ENCODE peak calls at places on chromosomes 1 and 21, in four cellular contexts. M is psoas muscle, B is IMR-90, D is lower lobe of right lung. P is an unnamed sample.

GRCh38 chr1:10338047-10338446 is 60.8 kb upstream of the PGD start:
- DNase-seq in D (no peak), B (peak; percentile 34), M (peak; percentile 27), P (no peak)

GRCh38 chr1:119784127-119784781 is 15.5 kb upstream of the HMGCS2 start:
- DNase-seq in D (peak; percentile 85), B (no peak), M (peak; percentile 72), P (no peak)

GRCh38 chr1:2414297-2414958 is 2.1 kb upstream of the PEX10 start:
- DNase-seq in D (peak; percentile 83), M (peak; percentile 76), B (peak; percentile 34), P (peak; percentile 61)

GRCh38 chr1:117760069-117760468 is 154.2 kb downstream of the TENT5C start:
- DNase-seq in M (no peak), B (no peak), D (no peak), P (no peak)

GRCh38 chr1:46315669-46316403 is 12.3 kb downstream of the UQCRH start:
- DNase-seq in D (no peak), M (no peak), B (peak; percentile 72), P (no peak)

GRCh38 chr1:109995536-109995935 is 11.0 kb downstream of the AHCYL1 start:
- DNase-seq in B (no peak), D (no peak), M (no peak), P (no peak)

GRCh38 chr1:177432897-177433296 is 262.1 kb downstream of the BRINP2 start:
- DNase-seq in D (no peak), B (peak; percentile 1), M (no peak), P (no peak)

GRCh38 chr1:172185206-172185605 is 235.3 kb upstream of the C1orf105 start:
- DNase-seq in M (no peak), D (no peak), B (peak; percentile 34), P (no peak)

GRCh38 chr1:230165526-230165925 is 98.5 kb downstream of the GALNT2 start:
- DNase-seq in M (no peak), D (no peak), B (no peak), P (no peak)

GRCh38 chr1:174968750-174969244 is 30.9 kb upstream of the CACYBP start:
- DNase-seq in D (no peak), M (no peak), B (peak; percentile 57), P (no peak)

GRCh38 chr1:226428348-226429050 is 20.6 kb upstream of the PARP1 start:
- DNase-seq in B (no peak), M (no peak), D (no peak), P (no peak)

GRCh38 chr1:185595835-185596667 is 138.1 kb upstream of the HMCN1 start:
- DNase-seq in D (no peak), B (peak; percentile 56), M (no peak), P (peak; percentile 9)

GRCh38 chr1:185534806-185535205 is 199.4 kb upstream of the HMCN1 start:
- DNase-seq in B (no peak), D (no peak), M (no peak), P (no peak)

GRCh38 chr1:58249729-58250586 is 296.6 kb downstream of the OMA1 start:
- DNase-seq in B (peak; percentile 11), D (no peak), M (no peak), P (no peak)

GRCh38 chr21:17667256-17667655 is 54.6 kb upstream of the BTG3 start:
- DNase-seq in M (no peak), B (no peak), D (no peak), P (no peak)

GRCh38 chr1:195981448-195982139 is 626.6 kb downstream of the KCNT2 start:
- DNase-seq in D (no peak), B (peak; percentile 45), M (no peak), P (no peak)

GRCh38 chr1:64766385-64766784 is 21.5 kb downstream of the RAVER2 start:
- DNase-seq in B (peak; percentile 7), D (no peak), M (no peak), P (no peak)

GRCh38 chr1:50183734-50184133 is 75.0 kb downstream of the ELAVL4 start:
- DNase-seq in D (no peak), B (no peak), M (no peak), P (no peak)

GRCh38 chr1:197441990-197442389 is 173.9 kb downstream of the CRB1 start:
- DNase-seq in B (peak; percentile 74), M (no peak), D (no peak), P (no peak)

GRCh38 chr1:38581396-38581795 is 278.2 kb downstream of the RRAGC start:
- DNase-seq in M (no peak), D (no peak), B (no peak), P (no peak)

GRCh38 chr1:99456536-99456935 is 189.4 kb upstream of the PALMD start:
- DNase-seq in D (no peak), B (peak; percentile 6), M (no peak), P (no peak)

GRCh38 chr1:47385020-47385419 is 31.1 kb upstream of the FOXE3 start:
- DNase-seq in B (no peak), D (no peak), M (no peak), P (no peak)

GRCh38 chr21:44994016-44994365 is 54.2 kb downstream of the SLX9 start:
- DNase-seq in D (peak; percentile 51), M (peak; percentile 80), B (no peak), P (no peak)

GRCh38 chr1:68175621-68176398 is 56.5 kb downstream of the WLS start:
- DNase-seq in D (no peak), M (no peak), B (peak; percentile 32), P (no peak)

GRCh38 chr1:195717651-195718050 is 890.6 kb downstream of the KCNT2 start:
- DNase-seq in D (no peak), M (no peak), B (peak; percentile 61), P (no peak)

GRCh38 chr1:34164510-34165381 is at the start of gene CSMD2:
- DNase-seq in M (peak; percentile 39), B (peak; percentile 23), D (no peak), P (no peak)

DNA sequence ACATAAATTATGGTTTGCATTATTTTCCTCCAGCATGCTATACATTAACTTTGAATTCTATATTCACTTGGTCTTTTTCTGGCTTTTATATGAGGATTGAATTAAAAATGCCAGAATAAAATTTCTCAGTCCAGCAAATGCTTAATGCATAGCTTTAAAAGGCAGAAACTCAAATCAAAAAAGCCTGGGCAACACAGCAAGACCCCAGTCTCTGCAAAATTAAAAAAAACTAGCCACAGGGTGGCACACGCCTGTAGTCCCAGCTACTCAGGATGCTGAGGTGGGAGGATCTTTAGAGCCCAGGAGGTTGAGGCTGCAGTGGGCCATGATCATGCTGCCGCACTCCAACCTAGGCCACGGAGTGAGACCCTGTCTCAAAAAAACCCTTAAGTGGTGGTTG is 19.8 kb downstream of the ATP1B1 start:
- DNase-seq in B (no peak), M (no peak), D (no peak), P (no peak)
- H3K4me1 ChIP-seq in B (no peaks in the 10 kb centered on the region), M (peaks cover 57% of the 10 kb centered on the region), D (peaks cover 9% of the 10 kb centered on the region), P (no peaks in the 10 kb centered on the region)

DNA sequence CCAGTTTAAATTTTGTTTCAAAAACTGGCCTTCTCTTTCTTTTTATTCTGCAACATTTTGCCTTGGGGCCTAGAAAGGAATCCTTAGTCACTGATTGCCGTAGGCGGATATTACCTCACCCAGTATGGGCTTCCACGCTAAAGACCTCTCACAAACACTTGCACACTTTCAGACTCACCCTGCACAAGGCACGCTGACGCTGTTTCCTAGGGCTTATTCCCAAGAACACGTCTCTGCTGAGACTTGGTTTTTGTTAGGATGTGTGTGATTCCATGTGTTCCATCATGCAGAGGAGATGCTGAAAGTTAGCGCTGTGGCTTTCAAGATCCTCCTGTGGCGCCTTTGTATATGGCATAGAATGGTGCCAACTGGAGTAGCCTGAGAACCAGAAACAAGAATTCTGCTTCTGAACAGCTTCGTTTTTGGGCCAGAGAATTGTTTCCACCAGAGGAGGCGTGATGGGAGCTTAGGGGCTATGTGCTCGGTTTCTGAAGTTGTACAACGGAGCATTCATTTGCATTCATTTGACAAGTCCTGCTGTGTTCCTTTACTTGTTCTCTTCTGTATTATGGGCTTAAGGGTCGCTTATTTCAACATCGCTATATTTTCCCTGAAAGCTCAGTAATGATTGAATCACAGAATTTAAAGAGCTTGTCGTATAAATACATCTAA is 297.0 kb downstream of the DISC1 start:
- DNase-seq in B (peak; percentile 47), D (no peak), M (no peak), P (no peak)
- H3K27ac ChIP-seq in B (no peak overlapping the region), D (no peak overlapping the region), M (no peak overlapping the region), P (no peak overlapping the region)

GRCh38 chr1:179798213-179798863 is 55.2 kb downstream of the FAM163A start:
- DNase-seq in B (no peak), D (no peak), M (no peak), P (no peak)
- H3K27me3 ChIP-seq in B (peaks cover 62% of the 10 kb centered on the region), D (no peaks in the 10 kb centered on the region), M (no peaks in the 10 kb centered on the region), P (no peaks in the 10 kb centered on the region)

GRCh38 chr1:44719318-44719717 is 11.7 kb downstream of the RNU5D-1 start:
- DNase-seq in B (no peak), D (no peak), M (no peak), P (no peak)

GRCh38 chr1:44717196-44717595 is 13.8 kb downstream of the RNU5D-1 start:
- DNase-seq in D (no peak), B (no peak), M (no peak), P (no peak)

GRCh38 chr1:44720281-44720680 is 10.7 kb downstream of the RNU5D-1 start:
- DNase-seq in M (no peak), B (no peak), D (no peak), P (no peak)

GRCh38 chr1:44714944-44715571 is 15.9 kb downstream of the RNU5D-1 start:
- DNase-seq in B (peak; percentile 73), M (peak; percentile 43), D (peak; percentile 57), P (peak; percentile 55)

GRCh38 chr1:44717653-44718052 is 13.3 kb downstream of the RNU5D-1 start:
- DNase-seq in M (no peak), B (peak; percentile 12), D (no peak), P (no peak)
- H3K4me1 ChIP-seq in M (peaks cover 7% of the 10 kb centered on the region), B (peaks cover 5% of the 10 kb centered on the region), D (peaks cover 18% of the 10 kb centered on the region), P (peaks cover 14% of the 10 kb centered on the region)

GRCh38 chr1:198797656-198798055 is 158.8 kb downstream of the PTPRC start:
- DNase-seq in D (no peak), B (no peak), M (no peak), P (no peak)

GRCh38 chr1:198798923-198799386 is 160.1 kb downstream of the PTPRC start:
- DNase-seq in M (no peak), B (no peak), D (no peak), P (no peak)

GRCh38 chr1:198788561-198789064 is 149.8 kb downstream of the PTPRC start:
- DNase-seq in M (no peak), D (peak; percentile 32), B (no peak), P (no peak)

GRCh38 chr1:198794498-198794897 is 155.7 kb downstream of the PTPRC start:
- DNase-seq in M (no peak), B (peak; percentile 85), D (no peak), P (no peak)
- H3K27ac ChIP-seq in M (no peak overlapping the region), B (no peak overlapping the region), D (no peak overlapping the region), P (no peak overlapping the region)

P was measured in effector memory CD4-positive, alpha-beta T cell.